ENCODE peak calls at places on chromosomes 2 and 18, in ten cellular contexts. E is GM13977; H is activated T-cell treated with anti-CD3 and anti-CD28 coated beads for 1 hour; F is stimulated activated naive CD4-positive, alpha-beta T cell; T is central memory CD4-positive, alpha-beta T cell; N is T-helper 1 cell; S is DMS 273 treated with DMSO at 0.1 percent for 48 hours; X is nephron progenitor cell; C is cardiac muscle cell; Q is IMR-90. K is an unnamed sample.

GRCh38 chr2:155235710-155236109 is 537.2 kb downstream of the KCNJ3 start:
- DNase-seq in C (no peak), E (no peak), Q (no peak), X (no peak), T (no peak), N (no peak), F (no peak), H (no peak), S (no peak), K (no peak)

GRCh38 chr2:152676461-152676860 is 40.8 kb downstream of the PRPF40A start:
- DNase-seq in S (no peak), Q (no peak), X (no peak), F (no peak), N (no peak), H (no peak), E (no peak), C (no peak), T (no peak), K (no peak)

GRCh38 chr2:229713371-229714079 is 830 bp downstream of the DNER start:
- DNase-seq in Q (no peak), H (no peak), E (peak; percentile 26), X (peak; percentile 45), S (no peak), F (no peak), N (no peak), C (peak; percentile 41), T (no peak), K (peak; percentile 73)

GRCh38 chr2:112698834-112699515 is 21.8 kb upstream of the NT5DC4 start:
- DNase-seq in H (no peak), N (no peak), S (no peak), C (no peak), E (no peak), Q (no peak), T (no peak), F (no peak), X (no peak), K (no peak)

GRCh38 chr18:24492445-24492844 is 32.0 kb downstream of the HRH4 start:
- DNase-seq in H (no peak), E (no peak), N (no peak), T (no peak), C (no peak), Q (no peak), F (no peak), X (peak; percentile 66), S (no peak), K (no peak)

GRCh38 chr2:160657206-160657605 is 163.6 kb upstream of the RBMS1 start:
- DNase-seq in E (no peak), N (no peak), H (no peak), Q (no peak), S (no peak), X (no peak), T (no peak), C (no peak), F (no peak), K (no peak)

GRCh38 chr2:160394153-160394552 is 99.5 kb downstream of the RBMS1 start:
- DNase-seq in T (peak; percentile 52), H (no peak), E (peak; percentile 50), Q (no peak), X (no peak), C (no peak), N (no peak), S (no peak), F (peak; percentile 30), K (no peak)

GRCh38 chr2:73718851-73719621 is 18.1 kb downstream of the TPRKB start:
- DNase-seq in H (no peak), N (no peak), Q (no peak), X (no peak), C (no peak), E (no peak), T (no peak), F (no peak), S (no peak), K (no peak)

GRCh38 chr2:128389521-128389920 is 70.9 kb upstream of the HS6ST1 start:
- DNase-seq in E (no peak), H (no peak), Q (no peak), N (no peak), X (no peak), S (no peak), C (no peak), F (no peak), T (no peak), K (no peak)

GRCh38 chr2:85920810-85921545 is 32.2 kb upstream of the ST3GAL5 start:
- DNase-seq in C (no peak), F (no peak), E (no peak), H (no peak), N (no peak), Q (peak; percentile 32), S (no peak), X (no peak), T (no peak), K (no peak)

GRCh38 chr2:207423886-207424285 is 105.9 kb upstream of the CREB1 start:
- DNase-seq in S (no peak), X (no peak), F (no peak), C (no peak), T (no peak), N (no peak), E (peak; percentile 41), H (no peak), Q (peak; percentile 98), K (no peak)

GRCh38 chr18:8052237-8052701 is 485.2 kb downstream of the PTPRM start:
- DNase-seq in N (peak; percentile 13), T (peak; percentile 27), F (no peak), E (no peak), X (no peak), C (no peak), H (no peak), S (no peak), Q (peak; percentile 26), K (no peak)

GRCh38 chr2:24317491-24317920 is 42.8 kb downstream of the ITSN2 start:
- DNase-seq in E (no peak), C (no peak), H (no peak), Q (peak; percentile 5), T (no peak), F (no peak), X (no peak), S (no peak), N (no peak), K (no peak)

GRCh38 chr2:240397924-240398611 is 37.4 kb upstream of the GPC1 start:
- DNase-seq in S (no peak), C (no peak), H (no peak), E (no peak), F (no peak), T (no peak), X (peak; percentile 18), Q (peak; percentile 12), N (no peak), K (no peak)

GRCh38 chr2:176557821-176558220 is 288.6 kb downstream of the MTX2 start:
- DNase-seq in F (no peak), H (no peak), E (no peak), S (no peak), N (no peak), C (no peak), T (no peak), Q (no peak), X (no peak), K (no peak)

K was measured in hypothalamus.